ENCODE peak calls at places on chromosome 9, in five cellular contexts. P, V, B, W and R are unnamed samples.

GRCh38 chr9:79705704-79706103 is 133.9 kb downstream of the TLE4 start:
- DNase-seq in W (no peak), B (no peak), P (no peak), V (no peak), R (no peak)

GRCh38 chr9:36939655-36940578 is 94.2 kb downstream of the PAX5 start:
- DNase-seq in V (no peak), B (no peak), W (no peak), P (no peak), R (no peak)

GRCh38 chr9:111662851-111663823 is 1.7 kb downstream of the GNG10 start:
- DNase-seq in P (no peak), B (no peak), W (no peak), V (no peak), R (no peak)

GRCh38 chr9:131500939-131501541 is 1.7 kb upstream of the POMT1 start:
- DNase-seq in P (no peak), W (no peak), B (peak; percentile 44), V (no peak), R (no peak)

GRCh38 chr9:87557996-87558395 is 60.3 kb downstream of the DAPK1 start:
- DNase-seq in W (no peak), V (no peak), P (no peak), B (no peak), R (no peak)

GRCh38 chr9:114417511-114417910 is 29.7 kb upstream of the AKNA start:
- DNase-seq in P (no peak), V (no peak), W (no peak), B (no peak), R (no peak)

GRCh38 chr9:111037744-111038335 is 430 bp downstream of the LPAR1 start:
- DNase-seq in V (no peak), P (no peak), W (peak; percentile 59), B (no peak), R (no peak)

GRCh38 chr9:20604561-20604960 is 17.7 kb downstream of the MLLT3 start:
- DNase-seq in P (no peak), V (no peak), W (no peak), B (no peak), R (no peak)

GRCh38 chr9:6209966-6210365 is 5.6 kb upstream of the IL33 start:
- DNase-seq in V (no peak), B (no peak), W (no peak), P (no peak), R (no peak)